ENCODE peak calls at places on chromosomes 12 and 14, in six cellular contexts. One of them, this sample, is unnamed.

GRCh38 chr14:51511265-51511664 is 140.4 kb upstream of the FRMD6 start:
- DNase-seq in tibial artery: no peak
- DNase-seq in cardiac fibroblast: no peak
- DNase-seq in stomach: no peak
- DNase-seq in ovary: no peak
- DNase-seq in A549: no peak
- DNase-seq in this sample: peak

GRCh38 chr14:101947577-101947903 is 16.8 kb upstream of the DYNC1H1 start:
- DNase-seq in tibial artery: no peak
- DNase-seq in cardiac fibroblast: peak
- DNase-seq in A549: no peak
- DNase-seq in ovary: no peak
- DNase-seq in stomach: no peak
- DNase-seq in this sample: no peak

GRCh38 chr12:71475280-71475679 is 35.7 kb downstream of the LGR5 start:
- DNase-seq in tibial artery: peak
- DNase-seq in A549: no peak
- DNase-seq in ovary: no peak
- DNase-seq in stomach: no peak
- DNase-seq in cardiac fibroblast: peak
- DNase-seq in this sample: peak

GRCh38 chr12:114499338-114499737 is 93.4 kb upstream of the TBX5 start:
- DNase-seq in ovary: no peak
- DNase-seq in A549: no peak
- DNase-seq in tibial artery: no peak
- DNase-seq in stomach: no peak
- DNase-seq in cardiac fibroblast: no peak
- DNase-seq in this sample: peak

GRCh38 chr12:45909041-45909713 is 81.2 kb downstream of the SCAF11 start:
- DNase-seq in tibial artery: no peak
- DNase-seq in stomach: no peak
- DNase-seq in cardiac fibroblast: no peak
- DNase-seq in A549: no peak
- DNase-seq in ovary: no peak
- DNase-seq in this sample: no peak

GRCh38 chr12:54017027-54017788 is 8.4 kb downstream of the HOXC8 start:
- DNase-seq in cardiac fibroblast: no peak
- DNase-seq in A549: peak
- DNase-seq in stomach: no peak
- DNase-seq in ovary: no peak
- DNase-seq in tibial artery: peak
- DNase-seq in this sample: no peak

GRCh38 chr12:102755271-102755670 is 161.8 kb downstream of the PAH start:
- DNase-seq in cardiac fibroblast: no peak
- DNase-seq in A549: no peak
- DNase-seq in tibial artery: no peak
- DNase-seq in stomach: no peak
- DNase-seq in ovary: no peak
- DNase-seq in this sample: peak

GRCh38 chr12:16555630-16556029 is 50.3 kb downstream of the LMO3 start:
- DNase-seq in cardiac fibroblast: peak
- DNase-seq in stomach: no peak
- DNase-seq in tibial artery: no peak
- DNase-seq in A549: no peak
- DNase-seq in ovary: no peak
- DNase-seq in this sample: peak

GRCh38 chr14:100649173-100649519 is 61.9 kb upstream of the BEGAIN start:
- DNase-seq in A549: no peak
- DNase-seq in ovary: no peak
- DNase-seq in stomach: no peak
- DNase-seq in cardiac fibroblast: no peak
- DNase-seq in tibial artery: no peak
- DNase-seq in this sample: peak

GRCh38 chr14:92317511-92317910 is 5.5 kb upstream of the SLC24A4 start:
- DNase-seq in ovary: no peak
- DNase-seq in cardiac fibroblast: no peak
- DNase-seq in stomach: no peak
- DNase-seq in A549: no peak
- DNase-seq in tibial artery: no peak
- DNase-seq in this sample: peak

GRCh38 chr14:69535230-69535848 is 39.3 kb downstream of the CCDC177 start:
- DNase-seq in ovary: no peak
- DNase-seq in cardiac fibroblast: peak
- DNase-seq in A549: peak
- DNase-seq in stomach: peak
- DNase-seq in tibial artery: peak
- DNase-seq in this sample: peak

GRCh38 chr12:58803893-58804292 is 116.4 kb downstream of the LRIG3 start:
- DNase-seq in stomach: no peak
- DNase-seq in cardiac fibroblast: peak
- DNase-seq in A549: no peak
- DNase-seq in ovary: peak
- DNase-seq in tibial artery: no peak
- DNase-seq in this sample: peak

GRCh38 chr14:101879212-101880015 is 85.0 kb upstream of the DYNC1H1 start:
- DNase-seq in tibial artery: no peak
- DNase-seq in ovary: no peak
- DNase-seq in cardiac fibroblast: no peak
- DNase-seq in A549: no peak
- DNase-seq in stomach: no peak
- DNase-seq in this sample: no peak

GRCh38 chr12:124273630-124274029 is 21.3 kb upstream of the RFLNA start:
- DNase-seq in tibial artery: no peak
- DNase-seq in cardiac fibroblast: peak
- DNase-seq in ovary: no peak
- DNase-seq in A549: peak
- DNase-seq in stomach: no peak
- DNase-seq in this sample: peak

GRCh38 chr14:80260649-80261048 is 49.3 kb upstream of the DIO2 start:
- DNase-seq in tibial artery: no peak
- DNase-seq in cardiac fibroblast: no peak
- DNase-seq in stomach: no peak
- DNase-seq in A549: no peak
- DNase-seq in ovary: no peak
- DNase-seq in this sample: no peak

GRCh38 chr14:95365401-95365800 is 45.7 kb upstream of the CLMN start:
- DNase-seq in cardiac fibroblast: peak
- DNase-seq in tibial artery: no peak
- DNase-seq in A549: no peak
- DNase-seq in stomach: no peak
- DNase-seq in ovary: no peak
- DNase-seq in this sample: peak

GRCh38 chr12:68951652-68952051 is 18.7 kb upstream of the CPM start:
- DNase-seq in tibial artery: no peak
- DNase-seq in ovary: no peak
- DNase-seq in stomach: no peak
- DNase-seq in cardiac fibroblast: peak
- DNase-seq in A549: no peak
- DNase-seq in this sample: no peak

GRCh38 chr12:89796798-89797382 is 88.3 kb upstream of the ATP2B1 start:
- DNase-seq in tibial artery: no peak
- DNase-seq in cardiac fibroblast: no peak
- DNase-seq in ovary: no peak
- DNase-seq in A549: no peak
- DNase-seq in stomach: no peak
- DNase-seq in this sample: no peak

GRCh38 chr12:53791735-53792326 is 40.1 kb upstream of the CISTR start:
- DNase-seq in stomach: peak
- DNase-seq in ovary: no peak
- DNase-seq in cardiac fibroblast: no peak
- DNase-seq in tibial artery: no peak
- DNase-seq in A549: no peak
- DNase-seq in this sample: peak

GRCh38 chr12:57236224-57236924 is 6.9 kb downstream of the SHMT2 start:
- DNase-seq in cardiac fibroblast: no peak
- DNase-seq in A549: no peak
- DNase-seq in stomach: no peak
- DNase-seq in tibial artery: no peak
- DNase-seq in ovary: no peak
- DNase-seq in this sample: no peak

GRCh38 chr12:109793826-109794501 is 39.2 kb downstream of the TRPV4 start:
- DNase-seq in A549: no peak
- DNase-seq in ovary: no peak
- DNase-seq in stomach: no peak
- DNase-seq in cardiac fibroblast: no peak
- DNase-seq in tibial artery: no peak
- DNase-seq in this sample: no peak

GRCh38 chr12:4477133-4477532 is 31.5 kb upstream of the FGF6 start:
- DNase-seq in stomach: no peak
- DNase-seq in A549: no peak
- DNase-seq in ovary: no peak
- DNase-seq in cardiac fibroblast: no peak
- DNase-seq in tibial artery: no peak
- DNase-seq in this sample: no peak

GRCh38 chr14:105616802-105617192 is 90.4 kb downstream of the TMEM121 start:
- DNase-seq in tibial artery: peak
- DNase-seq in cardiac fibroblast: no peak
- DNase-seq in ovary: no peak
- DNase-seq in A549: no peak
- DNase-seq in stomach: no peak
- DNase-seq in this sample: no peak

GRCh38 chr14:72810201-72810600 is 83.7 kb downstream of the DPF3 start:
- DNase-seq in tibial artery: no peak
- DNase-seq in stomach: no peak
- DNase-seq in A549: no peak
- DNase-seq in cardiac fibroblast: no peak
- DNase-seq in ovary: no peak
- DNase-seq in this sample: no peak

GRCh38 chr12:22306311-22306710 is 28.2 kb downstream of the ST8SIA1 start:
- DNase-seq in tibial artery: no peak
- DNase-seq in cardiac fibroblast: peak
- DNase-seq in ovary: no peak
- DNase-seq in stomach: no peak
- DNase-seq in A549: no peak
- DNase-seq in this sample: peak

GRCh38 chr12:33000016-33000415 is 103.4 kb upstream of the PKP2 start:
- DNase-seq in stomach: no peak
- DNase-seq in tibial artery: no peak
- DNase-seq in ovary: no peak
- DNase-seq in A549: no peak
- DNase-seq in cardiac fibroblast: no peak
- DNase-seq in this sample: no peak

GRCh38 chr12:63440063-63440462 is 228.2 kb downstream of the DPY19L2 start:
- DNase-seq in A549: no peak
- DNase-seq in tibial artery: no peak
- DNase-seq in stomach: no peak
- DNase-seq in cardiac fibroblast: no peak
- DNase-seq in ovary: no peak
- DNase-seq in this sample: no peak

GRCh38 chr14:77741438-77741837 is 19.5 kb downstream of the SNW1 start:
- DNase-seq in ovary: no peak
- DNase-seq in stomach: no peak
- DNase-seq in tibial artery: no peak
- DNase-seq in A549: no peak
- DNase-seq in cardiac fibroblast: no peak
- DNase-seq in this sample: no peak
- H3K4me3 ChIP-seq in ovary: no peak
- H3K4me3 ChIP-seq in stomach: no peak
- H3K4me3 ChIP-seq in tibial artery: no peak
- H3K4me3 ChIP-seq in A549: no peak
- H3K4me3 ChIP-seq in cardiac fibroblast: no peak
- H3K4me3 ChIP-seq in this sample: no peak

GRCh38 chr12:49091056-49091835 is 3.4 kb downstream of the DHH start:
- DNase-seq in ovary: no peak
- DNase-seq in cardiac fibroblast: no peak
- DNase-seq in tibial artery: no peak
- DNase-seq in A549: no peak
- DNase-seq in stomach: no peak
- DNase-seq in this sample: no peak

GRCh38 chr12:49092086-49092815 is 2.4 kb downstream of the DHH start:
- DNase-seq in cardiac fibroblast: peak
- DNase-seq in stomach: no peak
- DNase-seq in A549: peak
- DNase-seq in tibial artery: no peak
- DNase-seq in ovary: no peak
- DNase-seq in this sample: no peak

GRCh38 chr12:49089831-49090773 is 4.5 kb downstream of the DHH start:
- DNase-seq in stomach: peak
- DNase-seq in cardiac fibroblast: peak
- DNase-seq in ovary: no peak
- DNase-seq in tibial artery: peak
- DNase-seq in A549: no peak
- DNase-seq in this sample: peak

GRCh38 chr12:49092816-49093406 is 1.7 kb downstream of the DHH start:
- DNase-seq in ovary: no peak
- DNase-seq in stomach: no peak
- DNase-seq in tibial artery: no peak
- DNase-seq in cardiac fibroblast: no peak
- DNase-seq in A549: no peak
- DNase-seq in this sample: no peak

DNA sequence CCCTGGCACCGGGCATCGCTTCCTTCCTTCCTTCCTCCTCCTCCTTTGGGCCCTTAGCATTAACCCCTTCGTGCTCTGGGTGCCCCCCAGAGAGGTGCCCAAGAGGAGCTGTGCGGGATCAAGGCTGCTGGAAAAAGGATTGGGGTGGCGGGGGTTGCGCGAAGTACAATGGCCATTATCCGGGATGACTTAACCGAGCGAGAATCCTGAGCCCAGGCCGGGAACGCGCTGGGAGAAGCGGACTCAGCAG is 2.8 kb downstream of the DHH start:
- DNase-seq in cardiac fibroblast: no peak
- DNase-seq in stomach: no peak
- DNase-seq in tibial artery: no peak
- DNase-seq in ovary: no peak
- DNase-seq in A549: no peak
- DNase-seq in this sample: peak
- H3K4me3 ChIP-seq in cardiac fibroblast: peak
- H3K4me3 ChIP-seq in stomach: no peak
- H3K4me3 ChIP-seq in tibial artery: no peak
- H3K4me3 ChIP-seq in ovary: peak
- H3K4me3 ChIP-seq in A549: peak
- H3K4me3 ChIP-seq in this sample: peak

GRCh38 chr12:49705479-49706267 is 1.5 kb downstream of the FMNL3 start:
- DNase-seq in cardiac fibroblast: peak
- DNase-seq in A549: no peak
- DNase-seq in stomach: no peak
- DNase-seq in ovary: peak
- DNase-seq in tibial artery: peak
- DNase-seq in this sample: peak
- H3K4me3 ChIP-seq in cardiac fibroblast: peak
- H3K4me3 ChIP-seq in A549: no peak
- H3K4me3 ChIP-seq in stomach: peak
- H3K4me3 ChIP-seq in ovary: peak
- H3K4me3 ChIP-seq in tibial artery: peak
- H3K4me3 ChIP-seq in this sample: peak

GRCh38 chr12:132593521-132593920 is 16.9 kb downstream of the LRCOL1 start:
- DNase-seq in cardiac fibroblast: no peak
- DNase-seq in tibial artery: no peak
- DNase-seq in stomach: no peak
- DNase-seq in A549: no peak
- DNase-seq in ovary: peak
- DNase-seq in this sample: no peak
- H3K4me3 ChIP-seq in cardiac fibroblast: no peak
- H3K4me3 ChIP-seq in tibial artery: no peak
- H3K4me3 ChIP-seq in stomach: peak
- H3K4me3 ChIP-seq in A549: no peak
- H3K4me3 ChIP-seq in ovary: no peak
- H3K4me3 ChIP-seq in this sample: no peak